ENCODE peak calls at places on chromosomes 5 and 9, in seven cellular contexts. U, L, A, O, D, C and G are unnamed samples.
A peak's percentile ranks its signal among the peaks of the same experiment; 100 is the strongest.

GRCh38 chr5:55173696-55174101 is 722 bp upstream of the CDC20B start:
- DNase-seq in U (no peak), L (no peak), A (no peak), O (no peak), D (no peak), C (no peak), G (no peak)

GRCh38 chr9:72476617-72477375 is 44.6 kb upstream of the TMC1 start:
- DNase-seq in U (no peak), L (no peak), A (peak; percentile 89), O (no peak), D (no peak), C (peak; percentile 34), G (peak; percentile 99)

GRCh38 chr5:173591300-173591622 is 25.2 kb downstream of the BOD1 start:
- DNase-seq in U (no peak), L (no peak), A (no peak), O (no peak), D (no peak), C (no peak), G (no peak)

GRCh38 chr5:31066655-31067328 is 126.7 kb upstream of the CDH6 start:
- DNase-seq in U (no peak), L (no peak), A (no peak), O (no peak), D (no peak), C (no peak), G (peak; percentile 10)

GRCh38 chr5:135073771-135074345 is 39.8 kb upstream of the PITX1 start:
- DNase-seq in U (peak; percentile 46), L (no peak), A (no peak), O (no peak), D (no peak), C (peak; percentile 17), G (peak; percentile 18)

GRCh38 chr9:89463986-89464901 is 33.7 kb downstream of the SEMA4D start:
- DNase-seq in U (peak; percentile 52), L (no peak), A (no peak), O (no peak), D (no peak), C (peak; percentile 47), G (no peak)

GRCh38 chr5:9090381-9091026 is 455.4 kb downstream of the SEMA5A start:
- DNase-seq in U (no peak), L (no peak), A (no peak), O (no peak), D (no peak), C (no peak), G (no peak)

GRCh38 chr9:69122086-69122390 is 52.0 kb upstream of the TJP2 start:
- DNase-seq in U (peak; percentile 74), L (peak; percentile 75), A (peak; percentile 68), O (peak; percentile 73), D (peak; percentile 93), C (peak; percentile 83), G (peak; percentile 45)

GRCh38 chr9:126148523-126148870 is 178.1 kb upstream of the MVB12B start:
- DNase-seq in U (no peak), L (no peak), A (no peak), O (no peak), D (no peak), C (peak; percentile 7), G (no peak)

GRCh38 chr9:87075537-87075936 is 128.2 kb upstream of the GAS1 start:
- DNase-seq in U (no peak), L (no peak), A (no peak), O (no peak), D (no peak), C (no peak), G (no peak)

GRCh38 chr9:90038778-90039177 is 434.0 kb downstream of the GADD45G start:
- DNase-seq in U (no peak), L (no peak), A (no peak), O (no peak), D (peak; percentile 37), C (no peak), G (no peak)

GRCh38 chr9:99249619-99250018 is 27.5 kb downstream of the SEC61B start:
- DNase-seq in U (no peak), L (no peak), A (no peak), O (no peak), D (no peak), C (no peak), G (no peak)

GRCh38 chr9:127608104-127608966 is 3.7 kb upstream of the STXBP1 start:
- DNase-seq in U (peak; percentile 90), L (peak; percentile 60), A (peak; percentile 92), O (peak; percentile 73), D (peak; percentile 94), C (peak; percentile 81), G (peak; percentile 57)

GRCh38 chr5:154972476-154973080 is 31.7 kb downstream of the MRPL22 start:
- DNase-seq in U (no peak), L (no peak), A (peak; percentile 75), O (peak; percentile 24), D (no peak), C (no peak), G (peak; percentile 43)

GRCh38 chr5:133332732-133333024 is 279.7 kb downstream of the FSTL4 start:
- DNase-seq in U (no peak), L (no peak), A (no peak), O (no peak), D (no peak), C (no peak), G (no peak)

GRCh38 chr9:83219924-83220438 is 157.0 kb upstream of the RASEF start:
- DNase-seq in U (no peak), L (no peak), A (peak; percentile 39), O (no peak), D (no peak), C (no peak), G (peak; percentile 23)

GRCh38 chr5:154648706-154649105 is 106.5 kb upstream of the LARP1 start:
- DNase-seq in U (no peak), L (no peak), A (peak; percentile 60), O (no peak), D (peak; percentile 68), C (peak; percentile 67), G (peak; percentile 18)

GRCh38 chr9:4297151-4297794 is 2.6 kb downstream of the GLIS3 start:
- DNase-seq in U (peak; percentile 91), L (peak; percentile 64), A (peak; percentile 88), O (peak; percentile 74), D (no peak), C (peak; percentile 67), G (peak; percentile 68)

GRCh38 chr5:18113724-18114123 is 479.5 kb downstream of the TAF11L14 start:
- DNase-seq in U (no peak), L (no peak), A (peak; percentile 22), O (no peak), D (no peak), C (no peak), G (peak; percentile 12)

GRCh38 chr5:76546497-76547102 is 76.6 kb downstream of the F2RL2 start:
- DNase-seq in U (no peak), L (no peak), A (no peak), O (no peak), D (no peak), C (no peak), G (no peak)

GRCh38 chr5:139523635-139524445 is 37.3 kb upstream of the UBE2D2 start:
- DNase-seq in U (no peak), L (no peak), A (no peak), O (no peak), D (no peak), C (no peak), G (no peak)

GRCh38 chr5:151038801-151039238 is 18.4 kb downstream of the GPX3 start:
- DNase-seq in U (no peak), L (no peak), A (no peak), O (no peak), D (no peak), C (no peak), G (peak; percentile 85)

GRCh38 chr5:58460727-58461286 is 921 bp upstream of the PLK2 start:
- DNase-seq in U (peak; percentile 94), L (peak; percentile 90), A (peak; percentile 94), O (peak; percentile 93), D (no peak), C (peak; percentile 93), G (peak; percentile 71)

GRCh38 chr9:6686396-6686795 is 40.9 kb upstream of the GLDC start:
- DNase-seq in U (no peak), L (no peak), A (peak; percentile 16), O (peak; percentile 23), D (no peak), C (no peak), G (peak; percentile 39)

GRCh38 chr9:132447346-132447745 is 37.3 kb downstream of the CFAP77 start:
- DNase-seq in U (no peak), L (no peak), A (no peak), O (no peak), D (no peak), C (no peak), G (no peak)

GRCh38 chr5:139696167-139696893 is 48.2 kb downstream of the CXXC5 start:
- DNase-seq in U (peak; percentile 63), L (no peak), A (no peak), O (no peak), D (no peak), C (no peak), G (no peak)

GRCh38 chr5:122500245-122501086 is 188.4 kb downstream of the SNCAIP start:
- DNase-seq in U (peak; percentile 70), L (no peak), A (peak; percentile 80), O (peak; percentile 40), D (no peak), C (no peak), G (no peak)

GRCh38 chr9:126275386-126276001 is 51.1 kb upstream of the MVB12B start:
- DNase-seq in U (no peak), L (no peak), A (no peak), O (peak; percentile 14), D (peak; percentile 40), C (no peak), G (no peak)

GRCh38 chr5:15718411-15719178 is 218.6 kb downstream of the FBXL7 start:
- DNase-seq in U (no peak), L (no peak), A (no peak), O (no peak), D (no peak), C (no peak), G (no peak)

GRCh38 chr5:31617867-31618266 is 21.1 kb upstream of the PDZD2 start:
- DNase-seq in U (no peak), L (no peak), A (no peak), O (no peak), D (no peak), C (no peak), G (no peak)

GRCh38 chr5:74543162-74543995 is 97.1 kb downstream of the ENC1 start:
- DNase-seq in U (no peak), L (no peak), A (peak; percentile 67), O (no peak), D (no peak), C (no peak), G (peak; percentile 93)
- H3K4me3 ChIP-seq in U (no peak overlapping the region), L (no peak overlapping the region), A (no peak overlapping the region), O (no peak overlapping the region), D (no peak overlapping the region), C (no peak overlapping the region), G (no peak overlapping the region)

GRCh38 chr9:124491049-124491975 is 15.9 kb downstream of the NR5A1 start:
- DNase-seq in U (no peak), L (no peak), A (no peak), O (no peak), D (peak; percentile 72), C (no peak), G (no peak)
- TF ChIP-seq CTCF in U (no peak), L (no peak), A (no peak), O (no peak), D (no peak), C (no peak), G (no peak)

GRCh38 chr9:980621-981020 is 4.2 kb downstream of the DMRT3 start:
- DNase-seq in U (no peak), L (no peak), A (no peak), O (no peak), D (no peak), C (no peak), G (no peak)
- H3K27me3 ChIP-seq in U (peaks cover 32% of the 10 kb centered on the region), L (peaks cover 89% of the 10 kb centered on the region), A (peaks cover 98% of the 10 kb centered on the region), O (peaks cover 91% of the 10 kb centered on the region), D (peaks cover 15% of the 10 kb centered on the region), C (peaks cover 38% of the 10 kb centered on the region), G (peaks cover 28% of the 10 kb centered on the region)

GRCh38 chr9:136997355-136997754 is 987 bp upstream of the CLIC3 start:
- DNase-seq in U (no peak), L (no peak), A (no peak), O (no peak), D (peak; percentile 59), C (no peak), G (no peak)
- H3K4me3 ChIP-seq in U (no peak overlapping the region), L (peak overlapping the region; percentile 62), A (no peak overlapping the region), O (no peak overlapping the region), D (no peak overlapping the region), C (peak overlapping the region; percentile 34), G (no peak overlapping the region)